ENCODE peak calls at places on chromosome 15, in eight cellular contexts. One of them, this sample, is unnamed.

GRCh38 chr15:75702431-75702830 is 10.2 kb downstream of the CSPG4 start:
- DNase-seq in NCI-H1048: no peak
- DNase-seq in left cardiac atrium: no peak
- DNase-seq in activated naive CD8-positive, alpha-beta T cell treated with anti-CD3 and anti-CD28 coated beads, Interleukin-2, amount 50 U/mL, for 24 hours: no peak
- DNase-seq in esophagus muscularis mucosa: no peak
- DNase-seq in hippocampal formation: no peak
- DNase-seq in posterior cingulate gyrus: no peak
- DNase-seq in NCI-H748 treated with DMSO at 0.1 percent for 48 hours: no peak
- DNase-seq in this sample: no peak

GRCh38 chr15:75640483-75641175 is 605 bp upstream of the IMP3 start:
- DNase-seq in posterior cingulate gyrus: peak; percentile 35
- DNase-seq in NCI-H1048: no peak
- DNase-seq in hippocampal formation: peak; percentile 32
- DNase-seq in left cardiac atrium: no peak
- DNase-seq in NCI-H748 treated with DMSO at 0.1 percent for 48 hours: peak; percentile 66
- DNase-seq in activated naive CD8-positive, alpha-beta T cell treated with anti-CD3 and anti-CD28 coated beads, Interleukin-2, amount 50 U/mL, for 24 hours: peak; percentile 55
- DNase-seq in esophagus muscularis mucosa: no peak
- DNase-seq in this sample: peak; percentile 38

GRCh38 chr15:28111552-28111951 is 12.4 kb upstream of the OCA2 start:
- DNase-seq in posterior cingulate gyrus: no peak
- DNase-seq in NCI-H748 treated with DMSO at 0.1 percent for 48 hours: no peak
- DNase-seq in esophagus muscularis mucosa: no peak
- DNase-seq in hippocampal formation: no peak
- DNase-seq in activated naive CD8-positive, alpha-beta T cell treated with anti-CD3 and anti-CD28 coated beads, Interleukin-2, amount 50 U/mL, for 24 hours: no peak
- DNase-seq in left cardiac atrium: no peak
- DNase-seq in NCI-H1048: no peak
- DNase-seq in this sample: no peak

GRCh38 chr15:55003900-55004879 is 192.6 kb downstream of the RSL24D1 start:
- DNase-seq in NCI-H1048: no peak
- DNase-seq in left cardiac atrium: no peak
- DNase-seq in NCI-H748 treated with DMSO at 0.1 percent for 48 hours: no peak
- DNase-seq in posterior cingulate gyrus: no peak
- DNase-seq in esophagus muscularis mucosa: no peak
- DNase-seq in activated naive CD8-positive, alpha-beta T cell treated with anti-CD3 and anti-CD28 coated beads, Interleukin-2, amount 50 U/mL, for 24 hours: no peak
- DNase-seq in hippocampal formation: no peak
- DNase-seq in this sample: no peak

GRCh38 chr15:25789206-25789605 is 73.9 kb downstream of the ATP10A start:
- DNase-seq in left cardiac atrium: no peak
- DNase-seq in esophagus muscularis mucosa: no peak
- DNase-seq in NCI-H748 treated with DMSO at 0.1 percent for 48 hours: no peak
- DNase-seq in posterior cingulate gyrus: no peak
- DNase-seq in NCI-H1048: no peak
- DNase-seq in activated naive CD8-positive, alpha-beta T cell treated with anti-CD3 and anti-CD28 coated beads, Interleukin-2, amount 50 U/mL, for 24 hours: no peak
- DNase-seq in hippocampal formation: no peak
- DNase-seq in this sample: no peak

GRCh38 chr15:89732451-89733172 is 18.4 kb downstream of the MESP1 start:
- DNase-seq in left cardiac atrium: no peak
- DNase-seq in activated naive CD8-positive, alpha-beta T cell treated with anti-CD3 and anti-CD28 coated beads, Interleukin-2, amount 50 U/mL, for 24 hours: no peak
- DNase-seq in NCI-H1048: no peak
- DNase-seq in posterior cingulate gyrus: no peak
- DNase-seq in hippocampal formation: no peak
- DNase-seq in NCI-H748 treated with DMSO at 0.1 percent for 48 hours: no peak
- DNase-seq in esophagus muscularis mucosa: no peak
- DNase-seq in this sample: no peak

GRCh38 chr15:95287774-95288173 is 1042.7 kb upstream of the NR2F2 start:
- DNase-seq in left cardiac atrium: peak; percentile 35
- DNase-seq in posterior cingulate gyrus: no peak
- DNase-seq in NCI-H1048: no peak
- DNase-seq in esophagus muscularis mucosa: no peak
- DNase-seq in NCI-H748 treated with DMSO at 0.1 percent for 48 hours: no peak
- DNase-seq in activated naive CD8-positive, alpha-beta T cell treated with anti-CD3 and anti-CD28 coated beads, Interleukin-2, amount 50 U/mL, for 24 hours: no peak
- DNase-seq in hippocampal formation: no peak
- DNase-seq in this sample: no peak

GRCh38 chr15:57352535-57353316 is 23.6 kb upstream of the CGNL1 start:
- DNase-seq in left cardiac atrium: no peak
- DNase-seq in posterior cingulate gyrus: no peak
- DNase-seq in NCI-H1048: no peak
- DNase-seq in hippocampal formation: no peak
- DNase-seq in esophagus muscularis mucosa: no peak
- DNase-seq in NCI-H748 treated with DMSO at 0.1 percent for 48 hours: no peak
- DNase-seq in activated naive CD8-positive, alpha-beta T cell treated with anti-CD3 and anti-CD28 coated beads, Interleukin-2, amount 50 U/mL, for 24 hours: no peak
- DNase-seq in this sample: no peak

GRCh38 chr15:97566957-97567356 is 393.5 kb upstream of the ARRDC4 start:
- DNase-seq in left cardiac atrium: no peak
- DNase-seq in NCI-H1048: no peak
- DNase-seq in activated naive CD8-positive, alpha-beta T cell treated with anti-CD3 and anti-CD28 coated beads, Interleukin-2, amount 50 U/mL, for 24 hours: no peak
- DNase-seq in hippocampal formation: no peak
- DNase-seq in posterior cingulate gyrus: no peak
- DNase-seq in NCI-H748 treated with DMSO at 0.1 percent for 48 hours: no peak
- DNase-seq in esophagus muscularis mucosa: no peak
- DNase-seq in this sample: no peak

GRCh38 chr15:86935841-86936240 is 856.2 kb downstream of the AGBL1 start:
- DNase-seq in posterior cingulate gyrus: peak; percentile 35
- DNase-seq in left cardiac atrium: no peak
- DNase-seq in esophagus muscularis mucosa: no peak
- DNase-seq in NCI-H1048: no peak
- DNase-seq in NCI-H748 treated with DMSO at 0.1 percent for 48 hours: no peak
- DNase-seq in activated naive CD8-positive, alpha-beta T cell treated with anti-CD3 and anti-CD28 coated beads, Interleukin-2, amount 50 U/mL, for 24 hours: no peak
- DNase-seq in hippocampal formation: no peak
- DNase-seq in this sample: no peak

GRCh38 chr15:92821491-92822116 is 78.5 kb upstream of the CHD2 start:
- DNase-seq in left cardiac atrium: no peak
- DNase-seq in NCI-H1048: no peak
- DNase-seq in esophagus muscularis mucosa: no peak
- DNase-seq in posterior cingulate gyrus: no peak
- DNase-seq in NCI-H748 treated with DMSO at 0.1 percent for 48 hours: no peak
- DNase-seq in hippocampal formation: no peak
- DNase-seq in activated naive CD8-positive, alpha-beta T cell treated with anti-CD3 and anti-CD28 coated beads, Interleukin-2, amount 50 U/mL, for 24 hours: no peak
- DNase-seq in this sample: no peak

This sample was measured in left ventricle myocardium inferior.